ENCODE peak calls at places on chromosome 22, in eight cellular contexts. K is mucosa of descending colon, E is AG09309, J is globus pallidus, H is IMR-90, B is MM.1S, Z is RWPE2, X is body of pancreas. F is an unnamed sample.

GRCh38 chr22:21624120-21624879 is 5.5 kb downstream of the YDJC start:
- DNase-seq in X (no peak), K (peak), H (peak), Z (no peak), J (no peak), B (peak), E (no peak), F (no peak)

GRCh38 chr22:20174785-20175596 is 24.1 kb upstream of the CCDC188 start:
- DNase-seq in K (no peak), E (no peak), J (no peak), B (no peak), X (no peak), H (peak), Z (no peak), F (no peak)

GRCh38 chr22:37623075-37624016 is 14.7 kb downstream of the GGA1 start:
- DNase-seq in X (peak), E (no peak), H (peak), J (no peak), Z (no peak), K (peak), B (peak), F (no peak)

GRCh38 chr22:49540571-49541450 is 286.9 kb downstream of the BRD1 start:
- DNase-seq in J (no peak), X (no peak), E (no peak), B (no peak), Z (no peak), H (no peak), K (no peak), F (no peak)

GRCh38 chr22:24185001-24185500 is 3.8 kb downstream of the SUSD2 start:
- DNase-seq in B (no peak), H (no peak), K (no peak), J (no peak), E (no peak), X (no peak), Z (peak), F (no peak)

GRCh38 chr22:37401401-37401859 is 25.8 kb downstream of the ELFN2 start:
- DNase-seq in K (peak), B (no peak), E (no peak), J (no peak), H (peak), X (no peak), Z (no peak), F (no peak)

GRCh38 chr22:32916025-32916424 is 114.5 kb downstream of the TIMP3 start:
- DNase-seq in Z (no peak), H (no peak), B (no peak), E (no peak), K (no peak), X (no peak), J (no peak), F (no peak)

GRCh38 chr22:50243704-50244419 is 961 bp downstream of the TUBGCP6 start:
- DNase-seq in J (no peak), E (no peak), H (peak), B (no peak), K (no peak), Z (no peak), X (no peak), F (no peak)

GRCh38 chr22:35352214-35353111 is 28.4 kb upstream of the HMOX1 start:
- DNase-seq in K (peak), E (no peak), H (no peak), B (peak), J (peak), X (peak), Z (no peak), F (no peak)

GRCh38 chr22:44752285-44753188 is at the start of gene ARHGAP8:
- DNase-seq in H (no peak), K (peak), E (no peak), Z (no peak), J (no peak), X (peak), B (no peak), F (no peak)

GRCh38 chr22:50040717-50041116 is 17.4 kb downstream of the TTLL8 start:
- DNase-seq in E (no peak), H (no peak), X (no peak), B (no peak), J (no peak), K (no peak), Z (no peak), F (no peak)

GRCh38 chr22:36027579-36027959 is 1.1 kb downstream of the RBFOX2 start:
- DNase-seq in H (no peak), K (peak), E (no peak), J (peak), B (no peak), X (peak), Z (no peak), F (no peak)

GRCh38 chr22:37627545-37627944 is 11.9 kb upstream of the SH3BP1 start:
- DNase-seq in E (no peak), H (no peak), J (no peak), B (peak), Z (no peak), X (no peak), K (no peak), F (no peak)

GRCh38 chr22:46848227-46848626 is 85.8 kb downstream of the TBC1D22A start:
- DNase-seq in K (no peak), X (no peak), Z (no peak), E (no peak), B (no peak), J (no peak), H (peak), F (no peak)

GRCh38 chr22:46593211-46593676 is 26.9 kb upstream of the GRAMD4 start:
- DNase-seq in Z (no peak), X (peak), E (no peak), H (no peak), K (peak), B (no peak), J (no peak), F (no peak)

GRCh38 chr22:17867160-17867785 is 93.0 kb upstream of the BID start:
- DNase-seq in H (no peak), J (no peak), X (no peak), E (no peak), Z (no peak), K (peak), B (no peak), F (no peak)

GRCh38 chr22:30289980-30290313 is 642 bp upstream of the CASTOR1 start:
- DNase-seq in J (no peak), Z (no peak), K (no peak), H (no peak), E (no peak), X (no peak), B (no peak), F (no peak)

GRCh38 chr22:44546686-44547310 is 48.8 kb upstream of the RTL6 start:
- DNase-seq in B (no peak), E (no peak), Z (peak), X (no peak), H (no peak), J (no peak), K (no peak), F (no peak)

GRCh38 chr22:50302564-50302963 is 4.9 kb downstream of the PLXNB2 start:
- DNase-seq in H (no peak), E (no peak), Z (no peak), K (no peak), X (no peak), J (no peak), B (no peak), F (no peak)

GRCh38 chr22:36366291-36366708 is 21.5 kb downstream of the MYH9 start:
- DNase-seq in X (no peak), E (no peak), J (no peak), Z (no peak), K (no peak), B (no peak), H (peak), F (no peak)

GRCh38 chr22:49350441-49351121 is 477.1 kb downstream of the BRD1 start:
- DNase-seq in B (no peak), J (no peak), X (no peak), K (no peak), Z (no peak), H (no peak), E (no peak), F (no peak)

GRCh38 chr22:17563936-17564391 is 666 bp downstream of the SLC25A18 start:
- DNase-seq in K (peak), E (no peak), Z (no peak), J (peak), H (peak), X (peak), B (no peak), F (no peak)

GRCh38 chr22:46537946-46538815 is 761 bp upstream of the CELSR1 start:
- DNase-seq in Z (no peak), X (no peak), H (peak), B (no peak), J (no peak), K (no peak), E (no peak), F (no peak)

GRCh38 chr22:33130473-33130872 is 72.3 kb upstream of the SYN3 start:
- DNase-seq in X (no peak), Z (no peak), J (no peak), K (no peak), B (no peak), H (no peak), E (no peak), F (no peak)

GRCh38 chr22:48757581-48757980 is 1070.1 kb downstream of the BRD1 start:
- DNase-seq in X (no peak), E (no peak), Z (no peak), J (no peak), H (no peak), B (no peak), K (no peak), F (no peak)

GRCh38 chr22:36330655-36331305 is 57.0 kb downstream of the MYH9 start:
- DNase-seq in K (no peak), J (no peak), B (no peak), X (peak), H (peak), Z (no peak), E (no peak), F (no peak)

GRCh38 chr22:22548349-22548716 is 10.7 kb downstream of the PRAME start:
- DNase-seq in X (no peak), J (no peak), Z (no peak), H (no peak), B (no peak), E (no peak), K (no peak), F (no peak)

GRCh38 chr22:49660794-49661781 is 166.6 kb downstream of the BRD1 start:
- DNase-seq in H (no peak), Z (peak), K (no peak), X (no peak), E (no peak), J (no peak), B (no peak), F (no peak)

GRCh38 chr22:20211409-20211996 is 56.6 kb downstream of the RTN4R start:
- DNase-seq in B (no peak), E (no peak), H (no peak), Z (no peak), J (no peak), K (no peak), X (no peak), F (no peak)

GRCh38 chr22:50399751-50400331 is 56.7 kb downstream of the PPP6R2 start:
- DNase-seq in K (peak), J (peak), Z (no peak), E (no peak), X (peak), H (no peak), B (no peak), F (peak)

GRCh38 chr22:32558681-32559355 is 84.2 kb downstream of the FBXO7 start:
- DNase-seq in H (peak), E (no peak), Z (peak), K (peak), X (peak), B (no peak), J (no peak), F (no peak)

GRCh38 chr22:26604368-26604767 is 13.5 kb downstream of the CRYBB1 start:
- DNase-seq in H (no peak), Z (no peak), E (no peak), J (no peak), X (no peak), K (no peak), B (no peak), F (no peak)

GRCh38 chr22:39130892-39131855 is 21.3 kb downstream of the CBX7 start:
- DNase-seq in J (no peak), Z (no peak), B (no peak), H (peak), E (no peak), K (no peak), X (peak), F (no peak)

GRCh38 chr22:32801436-32802290 is at the start of gene TIMP3:
- DNase-seq in J (peak), E (no peak), H (peak), X (peak), K (peak), B (no peak), Z (no peak), F (no peak)

GRCh38 chr22:49826603-49827306 is 918 bp downstream of the BRD1 start:
- DNase-seq in H (peak), K (peak), B (peak), J (peak), E (no peak), Z (no peak), X (peak), F (no peak)

GRCh38 chr22:48709976-48710375 is 1117.7 kb downstream of the BRD1 start:
- DNase-seq in J (no peak), X (no peak), E (no peak), H (no peak), B (no peak), Z (no peak), K (no peak), F (no peak)

F was measured in iPS DF 6.9.